ENCODE peak calls at places on chromosomes 16 and 17, in seven cellular contexts. F, J, B, O, U, N and Q are unnamed samples.

GRCh38 chr17:46984892-46985291 is 5.8 kb upstream of the RPRML start:
- DNase-seq in F (no peak), J (no peak), B (no peak), O (no peak), U (no peak), N (no peak), Q (no peak)

GRCh38 chr17:5419959-5420653 is at the start of gene RPAIN:
- DNase-seq in F (peak; percentile 80), J (no peak), B (peak; percentile 94), O (no peak), U (peak; percentile 29), N (peak; percentile 3), Q (peak; percentile 95)

GRCh38 chr17:60671482-60671881 is 6.2 kb upstream of the BCAS3 start:
- DNase-seq in F (no peak), J (no peak), B (no peak), O (no peak), U (no peak), N (peak; percentile 5), Q (no peak)

GRCh38 chr16:22638393-22639206 is 127.9 kb downstream of the NPIPB5 start:
- DNase-seq in F (no peak), J (no peak), B (no peak), O (no peak), U (no peak), N (peak; percentile 38), Q (no peak)

GRCh38 chr17:79623786-79624657 is 13.2 kb upstream of the RBFOX3 start:
- DNase-seq in F (no peak), J (no peak), B (peak; percentile 25), O (no peak), U (no peak), N (peak; percentile 62), Q (no peak)

GRCh38 chr16:4380131-4381063 is 8.7 kb downstream of the VASN start:
- DNase-seq in F (no peak), J (no peak), B (no peak), O (no peak), U (no peak), N (no peak), Q (no peak)

GRCh38 chr17:65677932-65678331 is 116.5 kb upstream of the AXIN2 start:
- DNase-seq in F (peak; percentile 29), J (no peak), B (no peak), O (no peak), U (no peak), N (peak; percentile 82), Q (no peak)

GRCh38 chr17:2186937-2187336 is 116.6 kb downstream of the SMG6 start:
- DNase-seq in F (no peak), J (no peak), B (no peak), O (no peak), U (no peak), N (no peak), Q (no peak)

GRCh38 chr17:50935201-50936124 is 69.3 kb upstream of the TOB1 start:
- DNase-seq in F (no peak), J (no peak), B (no peak), O (no peak), U (no peak), N (peak; percentile 30), Q (no peak)

GRCh38 chr16:84538441-84538840 is 34.0 kb upstream of the MEAK7 start:
- DNase-seq in F (no peak), J (no peak), B (no peak), O (no peak), U (no peak), N (no peak), Q (no peak)

GRCh38 chr16:84535408-84535807 is 30.9 kb upstream of the MEAK7 start:
- DNase-seq in F (no peak), J (no peak), B (no peak), O (no peak), U (no peak), N (no peak), Q (peak; percentile 53)

GRCh38 chr16:84540194-84540593 is 35.7 kb upstream of the MEAK7 start:
- DNase-seq in F (no peak), J (no peak), B (no peak), O (no peak), U (no peak), N (no peak), Q (no peak)

GRCh38 chr16:84535851-84536250 is 31.4 kb upstream of the MEAK7 start:
- DNase-seq in F (no peak), J (no peak), B (no peak), O (no peak), U (no peak), N (no peak), Q (no peak)

DNA sequence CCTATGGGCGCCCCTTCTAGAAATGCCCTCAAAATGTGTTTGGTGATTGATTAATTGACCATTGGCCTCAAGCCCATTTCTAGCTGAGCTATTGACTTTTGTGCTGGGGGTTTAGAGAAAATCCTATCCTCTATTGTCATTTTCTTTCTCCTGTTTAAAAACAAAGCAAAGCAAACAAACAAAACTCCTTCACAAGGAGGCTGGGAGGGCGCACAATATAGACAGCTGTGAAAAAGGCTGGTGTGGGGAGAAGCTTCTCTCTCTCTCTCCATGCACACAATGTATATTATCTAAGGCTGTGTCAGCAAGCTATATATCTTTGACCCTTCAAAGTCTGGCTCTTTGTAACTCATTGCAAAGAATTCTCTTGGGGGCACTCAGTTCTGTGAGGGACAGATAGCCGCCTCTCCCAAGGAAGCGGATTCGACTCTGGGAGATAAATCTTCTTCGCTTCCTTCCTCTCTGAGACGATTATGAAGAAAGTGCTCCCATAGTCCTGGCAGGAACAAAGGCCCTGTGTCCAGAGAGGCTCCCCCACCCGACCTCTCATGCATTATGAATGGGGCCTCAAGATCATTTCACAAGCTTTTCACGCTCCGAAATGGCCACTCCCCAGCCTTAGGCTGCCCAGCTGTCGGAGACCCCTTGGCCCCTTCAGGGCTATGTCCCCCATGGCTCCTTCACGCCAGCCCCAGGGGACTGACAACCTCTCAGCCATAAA is 33.1 kb upstream of the MEAK7 start:
- DNase-seq in F (no peak), J (peak; percentile 38), B (no peak), O (no peak), U (no peak), N (no peak), Q (no peak)
- H3K4ac ChIP-seq in F (peak overlapping the region; percentile 27), J (peak overlapping the region; percentile 82), B (no peak overlapping the region), O (no peak overlapping the region), U (no peak overlapping the region), N (no peak overlapping the region), Q (no peak overlapping the region)

GRCh38 chr17:21530841-21531240 is 154.7 kb downstream of the KCNJ12 start:
- DNase-seq in F (no peak), J (no peak), B (no peak), O (no peak), U (no peak), N (no peak), Q (no peak)

GRCh38 chr17:21528031-21528684 is 152.0 kb downstream of the KCNJ12 start:
- DNase-seq in F (no peak), J (no peak), B (no peak), O (no peak), U (no peak), N (no peak), Q (no peak)

GRCh38 chr17:21532763-21533385 is 156.7 kb downstream of the KCNJ12 start:
- DNase-seq in F (no peak), J (no peak), B (no peak), O (no peak), U (no peak), N (no peak), Q (no peak)

GRCh38 chr17:21525464-21526130 is 149.4 kb downstream of the KCNJ12 start:
- DNase-seq in F (no peak), J (no peak), B (no peak), O (no peak), U (no peak), N (no peak), Q (no peak)

GRCh38 chr17:21530311-21530710 is 154.2 kb downstream of the KCNJ12 start:
- DNase-seq in F (no peak), J (no peak), B (no peak), O (no peak), U (no peak), N (no peak), Q (no peak)
- H3K4ac ChIP-seq in F (no peak overlapping the region), J (no peak overlapping the region), B (no peak overlapping the region), O (no peak overlapping the region), U (no peak overlapping the region), N (no peak overlapping the region), Q (no peak overlapping the region)

GRCh38 chr16:177394-177822 is 928 bp downstream of the HBA1 start:
- DNase-seq in F (peak; percentile 25), J (no peak), B (no peak), O (no peak), U (no peak), N (no peak), Q (no peak)

GRCh38 chr16:180101-180920 is at the start of gene HBQ1:
- DNase-seq in F (no peak), J (peak; percentile 27), B (peak; percentile 57), O (peak; percentile 31), U (no peak), N (peak; percentile 41), Q (peak; percentile 36)

GRCh38 chr16:180921-181667 is 835 bp downstream of the HBQ1 start:
- DNase-seq in F (peak; percentile 58), J (peak; percentile 51), B (peak; percentile 91), O (peak; percentile 80), U (peak; percentile 54), N (peak; percentile 79), Q (peak; percentile 89)

GRCh38 chr16:177981-178676 is 1.6 kb downstream of the HBA1 start:
- DNase-seq in F (no peak), J (no peak), B (no peak), O (no peak), U (no peak), N (no peak), Q (no peak)

DNA sequence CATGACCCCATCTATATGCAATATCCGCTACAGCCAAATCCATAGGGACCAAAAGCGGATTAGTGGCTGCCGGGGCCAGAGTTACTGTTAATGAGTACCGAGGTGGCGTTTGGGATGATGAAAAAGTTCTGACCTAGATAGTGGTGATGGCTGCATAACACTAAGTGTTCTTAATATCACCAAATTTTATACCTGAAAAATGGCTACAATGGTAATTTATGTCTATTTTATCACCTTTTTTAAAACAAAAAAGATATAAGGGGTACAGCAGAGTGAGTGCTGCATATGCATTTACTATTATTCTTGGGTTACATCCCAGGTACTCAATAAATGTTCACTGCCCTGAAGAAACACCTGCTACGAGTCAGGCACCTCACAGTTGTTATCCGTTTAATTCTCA is 828 bp upstream of the HBQ1 start:
- DNase-seq in F (no peak), J (no peak), B (no peak), O (no peak), U (no peak), N (no peak), Q (no peak)
- H3K4ac ChIP-seq in F (no peak overlapping the region), J (no peak overlapping the region), B (no peak overlapping the region), O (no peak overlapping the region), U (no peak overlapping the region), N (no peak overlapping the region), Q (no peak overlapping the region)

GRCh38 chr16:30923554-30924085 is at the start of gene FBXL19:
- DNase-seq in F (no peak), J (no peak), B (no peak), O (peak; percentile 85), U (no peak), N (no peak), Q (peak; percentile 89)

GRCh38 chr16:30921459-30921747 is 2.0 kb upstream of the FBXL19 start:
- DNase-seq in F (no peak), J (no peak), B (no peak), O (no peak), U (no peak), N (no peak), Q (no peak)

GRCh38 chr16:30922960-30923535 is 324 bp upstream of the FBXL19 start:
- DNase-seq in F (peak; percentile 99), J (peak; percentile 100), B (peak; percentile 100), O (peak; percentile 100), U (peak; percentile 99), N (peak; percentile 100), Q (peak; percentile 100)

GRCh38 chr16:30921748-30922419 is 1.5 kb upstream of the FBXL19 start:
- DNase-seq in F (peak; percentile 88), J (peak; percentile 97), B (peak; percentile 95), O (peak; percentile 94), U (peak; percentile 90), N (peak; percentile 97), Q (peak; percentile 97)

GRCh38 chr16:30922420-30922959 is 882 bp upstream of the FBXL19 start:
- DNase-seq in F (peak; percentile 99), J (peak; percentile 100), B (peak; percentile 100), O (peak; percentile 100), U (peak; percentile 100), N (peak; percentile 99), Q (peak; percentile 100)
- H3K4ac ChIP-seq in F (peak overlapping the region; percentile 98), J (peak overlapping the region; percentile 92), B (no peak overlapping the region), O (no peak overlapping the region), U (no peak overlapping the region), N (peak overlapping the region; percentile 33), Q (no peak overlapping the region)